ENCODE peak calls at places on chromosomes 11 and 22, in nine cellular contexts. X is stomach, A is IMR-90, G is heart left ventricle, K is A549, O is Panc1, E is nephron progenitor cell, I is OCI-LY7, L is PC-3. Y is an unnamed sample.

GRCh38 chr11:64684357-64684756 is 38.6 kb downstream of the NRXN2 start:
- DNase-seq in X (no peak), A (no peak), G (no peak), K (no peak), O (no peak), E (no peak), I (no peak), L (no peak), Y (no peak)

GRCh38 chr11:80103149-80103859 is 662.5 kb upstream of the TENM4 start:
- DNase-seq in X (no peak), A (peak), G (no peak), K (no peak), O (peak), E (no peak), I (no peak), L (peak), Y (no peak)

GRCh38 chr11:69731110-69731509 is 27.3 kb upstream of the FGF19 start:
- DNase-seq in X (no peak), A (no peak), G (no peak), K (no peak), O (no peak), E (no peak), I (no peak), L (no peak), Y (no peak)

GRCh38 chr22:23240639-23241389 is 60.5 kb downstream of the BCR start:
- DNase-seq in X (peak), A (no peak), G (peak), K (peak), O (no peak), E (no peak), I (peak), L (peak), Y (no peak)

GRCh38 chr11:110340427-110340826 is 44.0 kb upstream of the RDX start:
- DNase-seq in X (no peak), A (no peak), G (no peak), K (no peak), O (no peak), E (no peak), I (no peak), L (no peak), Y (no peak)

GRCh38 chr11:33996498-33997454 is 54.8 kb upstream of the CAPRIN1 start:
- DNase-seq in X (peak), A (peak), G (peak), K (peak), O (peak), E (peak), I (peak), L (peak), Y (peak)

GRCh38 chr22:45599836-45600577 is 71.6 kb upstream of the ATXN10 start:
- DNase-seq in X (no peak), A (no peak), G (peak), K (no peak), O (no peak), E (no peak), I (no peak), L (no peak), Y (no peak)

GRCh38 chr11:1368216-1368615 is 21.5 kb upstream of the BRSK2 start:
- DNase-seq in X (no peak), A (no peak), G (no peak), K (no peak), O (no peak), E (no peak), I (no peak), L (no peak), Y (no peak)

GRCh38 chr11:126416542-126417090 is 61.1 kb downstream of the ST3GAL4 start:
- DNase-seq in X (peak), A (peak), G (peak), K (no peak), O (no peak), E (no peak), I (peak), L (no peak), Y (peak)

GRCh38 chr22:48949375-48950149 is 878.1 kb downstream of the BRD1 start:
- DNase-seq in X (peak), A (no peak), G (no peak), K (no peak), O (no peak), E (no peak), I (no peak), L (no peak), Y (no peak)

GRCh38 chr11:1177771-1178090 is 20.0 kb downstream of the MUC5AC start:
- DNase-seq in X (no peak), A (no peak), G (no peak), K (no peak), O (no peak), E (no peak), I (no peak), L (no peak), Y (no peak)

GRCh38 chr22:22687638-22688500 is 43.5 kb downstream of the GGTLC2 start:
- DNase-seq in X (peak), A (peak), G (no peak), K (no peak), O (peak), E (peak), I (peak), L (peak), Y (peak)

GRCh38 chr11:92225563-92226308 is 1.1 kb downstream of the FAT3 start:
- DNase-seq in X (no peak), A (no peak), G (peak), K (no peak), O (no peak), E (peak), I (no peak), L (no peak), Y (peak)

GRCh38 chr11:91199866-91200265 is 977.0 kb upstream of the CHORDC1 start:
- DNase-seq in X (no peak), A (no peak), G (no peak), K (no peak), O (no peak), E (no peak), I (no peak), L (no peak), Y (no peak)

GRCh38 chr11:74696488-74696887 is 34.7 kb downstream of the CHRDL2 start:
- DNase-seq in X (no peak), A (no peak), G (peak), K (no peak), O (no peak), E (no peak), I (no peak), L (no peak), Y (no peak)

GRCh38 chr22:32950366-32950765 is 107.8 kb downstream of the SYN3 start:
- DNase-seq in X (no peak), A (no peak), G (no peak), K (no peak), O (no peak), E (no peak), I (no peak), L (no peak), Y (no peak)

GRCh38 chr11:122656073-122656630 is 630 bp downstream of the UBASH3B start:
- DNase-seq in X (peak), A (peak), G (peak), K (peak), O (no peak), E (peak), I (peak), L (peak), Y (no peak)

GRCh38 chr11:99535406-99535805 is 514.7 kb downstream of the CNTN5 start:
- DNase-seq in X (no peak), A (no peak), G (no peak), K (no peak), O (no peak), E (no peak), I (no peak), L (no peak), Y (no peak)

GRCh38 chr11:67468056-67468455 is 995 bp downstream of the TMEM134 start:
- DNase-seq in X (peak), A (no peak), G (no peak), K (no peak), O (no peak), E (no peak), I (peak), L (peak), Y (no peak)

GRCh38 chr11:111422494-111423249 is 43.6 kb upstream of the POU2AF1 start:
- DNase-seq in X (peak), A (peak), G (no peak), K (peak), O (no peak), E (peak), I (peak), L (peak), Y (peak)

GRCh38 chr11:3218483-3219280 is at the start of gene MRGPRG:
- DNase-seq in X (peak), A (no peak), G (no peak), K (no peak), O (no peak), E (no peak), I (no peak), L (no peak), Y (no peak)

GRCh38 chr22:50691521-50691920 is 18.9 kb downstream of the SHANK3 start:
- DNase-seq in X (no peak), A (peak), G (no peak), K (no peak), O (no peak), E (peak), I (peak), L (peak), Y (no peak)

GRCh38 chr22:26893034-26893710 is 235.8 kb downstream of the MIAT start:
- DNase-seq in X (no peak), A (no peak), G (no peak), K (no peak), O (no peak), E (no peak), I (no peak), L (no peak), Y (no peak)

GRCh38 chr11:46296520-46297448 is 19.3 kb downstream of the CREB3L1 start:
- DNase-seq in X (no peak), A (peak), G (peak), K (no peak), O (no peak), E (peak), I (no peak), L (peak), Y (peak)

GRCh38 chr22:44733426-44734106 is 18.8 kb upstream of the ARHGAP8 start:
- DNase-seq in X (no peak), A (no peak), G (peak), K (no peak), O (no peak), E (no peak), I (no peak), L (no peak), Y (no peak)

GRCh38 chr11:114395776-114396175 is 4.5 kb downstream of the C11orf71 start:
- DNase-seq in X (no peak), A (no peak), G (no peak), K (no peak), O (no peak), E (no peak), I (no peak), L (peak), Y (no peak)
- TF ChIP-seq CTCF in X (no peak), A (peak), G (no peak), K (peak), O (peak), E (no peak), I (peak), L (peak), Y (peak)

GRCh38 chr11:56491270-56491669 is at the start of gene OR5M8:
- DNase-seq in X (no peak), A (no peak), G (no peak), K (no peak), O (no peak), E (no peak), I (no peak), L (no peak), Y (no peak)
- TF ChIP-seq CTCF in X (no peak), A (no peak), G (no peak), K (no peak), O (no peak), E (no peak), I (no peak), L (no peak), Y (no peak)

DNA sequence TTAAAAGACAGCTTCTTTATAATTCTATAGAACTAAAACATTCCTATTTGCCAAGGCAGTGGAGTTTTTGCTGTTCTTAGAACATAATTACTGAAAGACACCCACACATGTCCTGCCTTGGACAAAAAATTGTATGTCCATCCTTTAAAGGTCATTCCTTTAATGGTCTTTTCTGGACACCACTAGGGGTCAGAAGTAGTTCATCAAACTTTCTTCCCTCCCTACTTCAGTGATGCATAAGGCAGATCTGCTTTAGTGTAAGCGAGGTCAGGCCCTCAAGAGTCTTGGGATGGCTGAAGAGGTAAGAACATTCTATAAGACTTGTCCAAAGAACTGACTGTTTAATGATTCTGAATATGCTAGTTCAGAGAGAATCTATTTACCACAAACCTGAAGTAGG is 4.3 kb upstream of the OR51V1 start:
- DNase-seq in X (no peak), A (peak), G (no peak), K (peak), O (peak), E (no peak), I (peak), L (peak), Y (no peak)
- TF ChIP-seq CTCF in X (no peak), A (peak), G (peak), K (peak), O (peak), E (peak), I (peak), L (peak), Y (peak)

GRCh38 chr11:72353861-72354260 is 80.5 kb downstream of the CLPB start:
- DNase-seq in X (peak), A (peak), G (no peak), K (no peak), O (no peak), E (no peak), I (no peak), L (peak), Y (no peak)

GRCh38 chr11:72354356-72355115 is 79.8 kb downstream of the CLPB start:
- DNase-seq in X (no peak), A (peak), G (no peak), K (peak), O (no peak), E (no peak), I (no peak), L (peak), Y (no peak)

GRCh38 chr11:72349616-72350218 is 84.6 kb downstream of the CLPB start:
- DNase-seq in X (no peak), A (no peak), G (peak), K (no peak), O (no peak), E (no peak), I (no peak), L (no peak), Y (no peak)

GRCh38 chr11:72350752-72351151 is 83.6 kb downstream of the CLPB start:
- DNase-seq in X (no peak), A (peak), G (no peak), K (no peak), O (no peak), E (no peak), I (no peak), L (no peak), Y (no peak)

DNA sequence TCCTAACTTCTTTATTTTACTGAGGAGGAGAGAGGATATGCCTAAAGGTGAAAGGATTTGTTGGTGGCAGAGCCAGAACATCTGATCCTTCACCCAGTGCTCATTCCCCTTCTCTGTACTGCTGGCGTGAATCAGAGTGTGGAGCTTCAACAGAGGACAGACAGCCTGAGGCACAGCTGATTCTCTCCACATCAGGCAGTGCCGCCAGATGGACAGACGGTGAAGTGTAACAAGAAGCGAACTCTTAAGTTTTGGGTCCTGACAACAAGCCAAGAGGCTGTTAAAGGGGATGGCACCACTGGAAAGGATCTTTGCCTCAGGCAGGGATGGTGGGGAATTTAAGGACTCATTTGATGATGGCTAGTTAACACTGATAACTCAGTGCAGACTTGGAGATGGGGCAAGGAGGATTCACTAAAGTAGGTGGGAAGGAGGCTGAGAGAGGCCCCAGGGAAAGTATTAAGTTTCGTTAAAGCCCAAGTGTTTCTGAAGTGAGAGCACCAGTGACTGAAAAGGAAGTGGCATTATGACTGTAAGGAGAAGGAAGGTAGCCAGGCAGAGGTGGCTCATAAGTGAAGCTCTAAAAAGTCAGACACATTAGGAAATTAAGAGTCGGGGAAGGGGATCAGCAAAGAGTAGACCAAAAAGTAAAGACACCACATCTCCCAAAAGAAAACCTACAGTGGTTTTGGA is 81.3 kb downstream of the CLPB start:
- DNase-seq in X (no peak), A (peak), G (no peak), K (no peak), O (no peak), E (peak), I (no peak), L (no peak), Y (no peak)
- TF ChIP-seq CTCF in X (no peak), A (peak), G (no peak), K (no peak), O (no peak), E (peak), I (no peak), L (no peak), Y (peak)

DNA sequence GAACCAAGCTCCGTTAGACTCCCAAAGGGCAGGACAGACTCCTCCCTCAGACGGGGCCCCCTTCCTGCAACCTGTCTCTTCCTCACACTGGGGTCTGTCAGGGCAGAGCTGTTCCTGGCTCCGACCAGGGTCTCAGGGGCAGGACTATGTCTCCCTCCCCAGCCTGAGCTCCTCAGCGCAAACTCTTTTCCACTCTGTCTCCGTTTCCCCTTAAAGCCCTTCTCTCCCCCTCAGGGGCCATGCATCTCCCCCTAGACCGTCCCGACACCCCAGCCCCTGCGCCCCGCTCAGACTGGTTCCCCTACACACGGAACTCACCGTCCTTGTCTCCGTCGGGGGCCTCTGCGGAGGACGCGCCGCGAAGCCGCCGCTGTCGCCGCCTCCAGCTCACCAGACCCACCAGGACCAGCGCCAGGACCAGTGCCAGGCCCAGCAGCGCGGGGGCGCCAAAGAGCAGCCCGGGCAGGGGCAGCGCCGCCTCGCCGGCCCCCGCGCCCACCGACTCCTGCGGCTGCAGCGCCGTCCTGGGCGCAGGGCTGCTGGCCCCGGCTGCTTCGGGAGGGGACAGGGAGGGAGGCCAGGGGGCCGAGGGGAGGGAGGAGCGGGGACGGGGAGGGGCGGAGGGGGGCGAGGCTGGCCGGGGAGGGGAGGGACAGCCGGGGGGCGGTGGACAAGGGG is 684 bp downstream of the TNFRSF13C start:
- DNase-seq in X (peak), A (peak), G (peak), K (no peak), O (no peak), E (peak), I (peak), L (peak), Y (peak)
- TF ChIP-seq CTCF in X (no peak), A (peak), G (peak), K (peak), O (peak), E (peak), I (peak), L (peak), Y (peak)

GRCh38 chr22:36222887-36223450 is 16.4 kb downstream of the APOL2 start:
- DNase-seq in X (no peak), A (no peak), G (no peak), K (no peak), O (no peak), E (no peak), I (no peak), L (no peak), Y (no peak)
- TF ChIP-seq CTCF in X (no peak), A (no peak), G (no peak), K (no peak), O (no peak), E (no peak), I (no peak), L (no peak), Y (no peak)